ENCODE peak calls at places on chromosomes 4 and X, in four cellular contexts. Q is left lung, X is left ventricle myocardium inferior, O is T-helper 17 cell. C is an unnamed sample.

GRCh38 chr4:138222041-138222440 is 20.1 kb downstream of the SLC7A11 start:
- DNase-seq in Q (no peak), X (no peak), O (no peak), C (no peak)

GRCh38 chr4:6719611-6720179 is 3.7 kb downstream of the BLOC1S4 start:
- DNase-seq in Q (no peak), X (no peak), O (no peak), C (no peak)

GRCh38 chrX:47313056-47313455 is 57.3 kb upstream of the ZNF157 start:
- DNase-seq in Q (no peak), X (no peak), O (no peak), C (no peak)

GRCh38 chr4:120071192-120071795 is 4.6 kb upstream of the MAD2L1 start:
- DNase-seq in Q (no peak), X (no peak), O (peak; percentile 19), C (no peak)

GRCh38 chrX:13275031-13275430 is 44.8 kb downstream of the ATXN3L start:
- DNase-seq in Q (no peak), X (no peak), O (no peak), C (no peak)

GRCh38 chr4:173547889-173548288 is 17.9 kb upstream of the HAND2 start:
- DNase-seq in Q (no peak), X (no peak), O (no peak), C (no peak)

GRCh38 chr4:7978489-7978888 is 38.8 kb upstream of the AFAP1 start:
- DNase-seq in Q (no peak), X (no peak), O (no peak), C (no peak)

GRCh38 chr4:113446019-113446418 is 315.5 kb downstream of the CAMK2D start:
- DNase-seq in Q (no peak), X (no peak), O (no peak), C (no peak)

GRCh38 chr4:98275129-98275528 is 13.9 kb downstream of the RAP1GDS1 start:
- DNase-seq in Q (no peak), X (no peak), O (no peak), C (no peak)

GRCh38 chrX:460116-460515 is 73.4 kb upstream of the PPP2R3B start:
- DNase-seq in Q (no peak), X (no peak), O (no peak), C (no peak)

GRCh38 chr4:116561717-116562116 is 523.7 kb downstream of the TRAM1L1 start:
- DNase-seq in Q (no peak), X (no peak), O (no peak), C (no peak)

GRCh38 chr4:15653864-15654391 is 1.2 kb downstream of the FBXL5 start:
- DNase-seq in Q (no peak), X (no peak), O (no peak), C (no peak)

GRCh38 chr4:40699648-40700047 is 50.1 kb upstream of the NSUN7 start:
- DNase-seq in Q (no peak), X (no peak), O (no peak), C (no peak)

GRCh38 chr4:113784497-113785254 is 23.1 kb upstream of the CAMK2D start:
- DNase-seq in Q (no peak), X (no peak), O (no peak), C (no peak)

GRCh38 chr4:136557396-136557795 is 974.9 kb downstream of the PCDH18 start:
- DNase-seq in Q (no peak), X (no peak), O (no peak), C (no peak)

GRCh38 chr4:98663226-98664006 is 5.0 kb upstream of the TSPAN5 start:
- DNase-seq in Q (no peak), X (peak; percentile 20), O (peak; percentile 27), C (no peak)

GRCh38 chr4:138301536-138301935 is 59.4 kb upstream of the SLC7A11 start:
- DNase-seq in Q (no peak), X (no peak), O (no peak), C (no peak)

GRCh38 chrX:7801706-7802105 is 41.3 kb upstream of the VCX start:
- DNase-seq in Q (no peak), X (no peak), O (no peak), C (no peak)

GRCh38 chrX:68895339-68896250 is 66.8 kb downstream of the EFNB1 start:
- DNase-seq in Q (no peak), X (no peak), O (no peak), C (no peak)

GRCh38 chr4:109703664-109704351 is 563 bp upstream of the CASP6 start:
- DNase-seq in Q (no peak), X (no peak), O (no peak), C (no peak)

GRCh38 chrX:39848900-39849299 is 248.9 kb downstream of the BCOR start:
- DNase-seq in Q (no peak), X (no peak), O (no peak), C (no peak)

GRCh38 chrX:25015486-25016360 is at the start of gene ARX:
- DNase-seq in Q (no peak), X (peak; percentile 25), O (no peak), C (no peak)

GRCh38 chrX:97074400-97074799 is 190.7 kb downstream of the RPA4 start:
- DNase-seq in Q (no peak), X (no peak), O (no peak), C (no peak)

GRCh38 chr4:68240618-68241017 is 4.9 kb downstream of the TMPRSS11B start:
- DNase-seq in Q (no peak), X (no peak), O (no peak), C (no peak)

GRCh38 chr4:30619679-30620078 is 100.5 kb upstream of the PCDH7 start:
- DNase-seq in Q (no peak), X (no peak), O (no peak), C (no peak)

GRCh38 chr4:24774452-24774851 is 20.9 kb upstream of the SOD3 start:
- DNase-seq in Q (no peak), X (no peak), O (no peak), C (no peak)

GRCh38 chr4:10929818-10930217 is 245.2 kb upstream of the CLNK start:
- DNase-seq in Q (no peak), X (no peak), O (no peak), C (no peak)
- H3K9me3 ChIP-seq in Q (no peaks in the 10 kb centered on the region), X (no peaks in the 10 kb centered on the region), O (no peaks in the 10 kb centered on the region), C (no peaks in the 10 kb centered on the region)

DNA sequence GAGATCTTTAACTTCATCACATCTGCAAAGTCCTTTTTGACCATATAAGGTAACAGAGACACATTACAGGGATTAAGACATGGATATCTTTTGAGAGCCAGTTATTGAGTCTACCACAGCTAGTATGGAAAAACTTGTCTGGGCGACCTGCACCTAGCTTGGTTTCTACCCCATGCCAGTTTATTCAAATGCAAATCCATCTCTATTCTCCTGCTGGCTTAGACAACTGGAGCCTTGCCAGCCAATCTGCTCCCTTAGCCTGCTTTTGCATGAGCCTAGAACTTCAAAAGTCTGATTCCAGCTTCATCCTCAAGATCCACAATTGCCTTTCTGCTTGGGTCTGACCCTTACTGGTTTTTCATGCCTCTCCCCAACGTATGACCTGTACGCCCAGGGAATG is 212.0 kb upstream of the AFF2 start:
- DNase-seq in Q (no peak), X (no peak), O (no peak), C (no peak)
- H3K9me3 ChIP-seq in Q (no peaks in the 10 kb centered on the region), X (no peaks in the 10 kb centered on the region), O (no peaks in the 10 kb centered on the region), C (no peaks in the 10 kb centered on the region)

DNA sequence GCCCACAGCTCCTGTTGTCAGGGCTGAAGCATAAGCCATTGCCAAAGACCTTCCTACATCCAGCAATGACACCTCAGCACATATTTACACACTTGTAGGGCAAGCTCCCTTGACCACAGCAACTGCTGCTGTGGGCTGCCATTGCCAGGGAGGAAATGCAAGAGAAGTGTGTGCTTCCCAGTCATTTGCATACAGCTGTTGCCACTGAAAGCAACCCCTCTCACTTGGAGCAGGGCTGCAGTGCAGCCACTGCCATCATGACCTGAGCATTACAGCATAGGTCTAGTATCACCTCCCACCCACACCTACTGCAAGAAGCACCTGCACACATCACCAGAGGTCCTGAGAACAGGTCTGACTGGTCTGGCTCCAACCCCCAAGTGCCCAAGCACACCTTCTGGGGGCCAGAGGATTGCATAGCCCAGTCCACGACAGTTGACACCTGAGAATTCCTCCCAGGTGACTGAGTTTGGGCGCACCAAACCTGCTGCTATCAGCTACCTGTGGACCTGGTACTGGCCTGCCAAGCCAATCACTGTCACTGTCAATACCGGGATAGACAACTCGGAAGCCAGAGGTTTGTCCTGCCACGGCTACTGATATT is 636.5 kb upstream of the SLIT2 start:
- DNase-seq in Q (peak; percentile 10), X (no peak), O (no peak), C (no peak)
- H3K9me3 ChIP-seq in Q (no peaks in the 10 kb centered on the region), X (peaks cover 66% of the 10 kb centered on the region), O (no peaks in the 10 kb centered on the region), C (peaks cover 8% of the 10 kb centered on the region)

DNA sequence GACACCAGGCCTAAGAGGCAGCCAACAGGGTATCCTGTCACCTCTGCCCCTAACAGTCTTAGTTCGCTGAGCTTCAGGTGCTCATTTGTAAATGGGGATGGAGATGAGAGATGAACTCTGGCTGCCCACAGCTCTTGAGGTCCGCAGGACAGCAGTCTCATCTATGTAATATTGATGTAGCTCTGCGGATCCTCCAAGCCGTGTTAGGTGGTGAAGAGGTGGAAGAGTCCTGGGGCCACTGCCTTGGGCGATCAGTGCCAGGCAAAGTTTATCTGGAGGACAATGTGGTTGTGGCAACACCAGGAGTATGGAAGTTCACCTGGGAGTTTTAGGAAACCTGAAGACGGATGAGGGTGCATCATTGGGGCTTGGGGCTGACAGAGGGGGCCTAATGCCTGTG is 13.4 kb downstream of the TRO start:
- DNase-seq in Q (no peak), X (no peak), O (no peak), C (no peak)
- H3K9me3 ChIP-seq in Q (no peaks in the 10 kb centered on the region), X (no peaks in the 10 kb centered on the region), O (no peaks in the 10 kb centered on the region), C (no peaks in the 10 kb centered on the region)

DNA sequence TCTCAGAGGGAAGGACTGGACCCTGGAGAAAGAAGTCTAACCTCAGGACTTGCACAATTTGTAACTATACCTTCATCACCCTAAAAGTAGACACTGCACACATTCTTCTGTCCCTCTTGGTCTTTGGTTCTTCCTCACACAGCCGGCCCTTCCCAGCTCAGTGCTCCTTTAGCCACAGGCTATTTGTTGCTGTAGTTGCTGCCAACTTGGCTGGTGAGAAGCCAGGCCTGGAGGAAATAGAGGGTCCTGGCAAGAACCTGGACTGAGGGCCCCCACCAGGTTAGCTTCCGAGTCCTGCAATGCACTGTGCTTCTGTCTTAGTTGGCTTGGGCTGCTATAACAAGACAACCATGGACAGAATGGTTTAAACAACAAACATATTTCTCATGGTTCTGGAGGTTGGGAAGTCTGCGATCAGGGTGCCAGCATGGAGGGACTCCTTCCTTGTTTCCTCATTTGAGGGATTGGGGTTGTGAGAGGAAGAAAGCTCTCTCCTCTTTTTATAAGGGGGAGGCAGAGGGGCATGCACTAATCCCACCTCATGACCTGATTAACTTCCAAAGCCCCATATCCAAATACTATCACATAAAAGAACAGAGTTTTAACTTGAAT is 4.4 kb upstream of the FGF5 start:
- DNase-seq in Q (no peak), X (no peak), O (no peak), C (no peak)
- H3K9me3 ChIP-seq in Q (no peaks in the 10 kb centered on the region), X (no peaks in the 10 kb centered on the region), O (no peaks in the 10 kb centered on the region), C (no peaks in the 10 kb centered on the region)

GRCh38 chr4:88360791-88361190 is 17.9 kb upstream of the HERC6 start:
- DNase-seq in Q (no peak), X (no peak), O (no peak), C (no peak)

GRCh38 chr4:88357262-88357661 is 21.4 kb upstream of the HERC6 start:
- DNase-seq in Q (no peak), X (no peak), O (no peak), C (no peak)

GRCh38 chr4:88356771-88357170 is 21.9 kb upstream of the HERC6 start:
- DNase-seq in Q (no peak), X (no peak), O (no peak), C (no peak)

GRCh38 chr4:88359558-88359957 is 19.1 kb upstream of the HERC6 start:
- DNase-seq in Q (no peak), X (no peak), O (no peak), C (no peak)

GRCh38 chr4:88360256-88360655 is 18.4 kb upstream of the HERC6 start:
- DNase-seq in Q (no peak), X (no peak), O (no peak), C (no peak)
- H3K9me3 ChIP-seq in Q (no peaks in the 10 kb centered on the region), X (peaks cover 12% of the 10 kb centered on the region), O (no peaks in the 10 kb centered on the region), C (no peaks in the 10 kb centered on the region)